ENCODE peak calls at places on chromosomes 12 and 14, in six cellular contexts. B, S, U, N, P and X are unnamed samples.

GRCh38 chr14:101624579-101624978 is 63.3 kb downstream of the DIO3 start:
- DNase-seq in B (no peak), S (no peak), N (no peak), U (no peak), P (no peak), X (no peak)

GRCh38 chr14:102029956-102030355 is 56.9 kb downstream of the HSP90AA1 start:
- DNase-seq in S (no peak), B (no peak), U (no peak), N (no peak), P (peak; percentile 22), X (no peak)

GRCh38 chr14:66910306-66910705 is 278.9 kb upstream of the GARIN2 start:
- DNase-seq in N (no peak), U (no peak), S (no peak), P (no peak), B (no peak), X (no peak)

GRCh38 chr14:54709444-54709843 is 142.5 kb downstream of the SAMD4A start:
- DNase-seq in P (no peak), U (no peak), S (peak; percentile 70), N (no peak), B (no peak), X (no peak)

GRCh38 chr12:102343361-102344121 is 136.8 kb downstream of the IGF1 start:
- DNase-seq in B (no peak), S (no peak), N (no peak), P (peak; percentile 35), U (no peak), X (no peak)

GRCh38 chr12:116123511-116124258 is 153.8 kb downstream of the MED13L start:
- DNase-seq in U (peak; percentile 20), B (no peak), N (peak; percentile 23), P (no peak), S (no peak), X (no peak)

GRCh38 chr14:70525691-70526090 is 9.1 kb downstream of the ADAM20 start:
- DNase-seq in S (no peak), N (peak; percentile 4), B (no peak), P (no peak), U (no peak), X (no peak)

GRCh38 chr14:53855574-53855973 is 101.1 kb downstream of the BMP4 start:
- DNase-seq in N (no peak), B (no peak), S (no peak), P (peak; percentile 19), U (no peak), X (no peak)

GRCh38 chr12:39230086-39230485 is 212.8 kb downstream of the KIF21A start:
- DNase-seq in B (no peak), N (no peak), U (no peak), S (no peak), P (no peak), X (no peak)

GRCh38 chr14:23513005-23513412 is 38.6 kb downstream of the ZFHX2 start:
- DNase-seq in B (no peak), U (no peak), S (no peak), P (no peak), N (peak; percentile 74), X (no peak)

GRCh38 chr12:118190266-118190665 is 54.3 kb downstream of the PEBP1 start:
- DNase-seq in P (no peak), B (no peak), N (peak; percentile 33), S (no peak), U (no peak), X (no peak)

GRCh38 chr12:98838282-98838681 is 193.2 kb downstream of the APAF1 start:
- DNase-seq in B (no peak), N (no peak), S (no peak), U (no peak), P (no peak), X (no peak)

GRCh38 chr14:88614218-88614907 is 51.5 kb downstream of the ZC3H14 start:
- DNase-seq in U (no peak), B (no peak), N (no peak), P (no peak), S (no peak), X (no peak)

GRCh38 chr14:21040370-21040925 is 1.7 kb upstream of the RNASE7 start:
- DNase-seq in U (no peak), S (no peak), N (no peak), B (no peak), P (no peak), X (no peak)

GRCh38 chr14:21036746-21037145 is 2.1 kb upstream of the RNASE13 start:
- DNase-seq in P (no peak), U (no peak), N (no peak), S (no peak), B (no peak), X (no peak)

GRCh38 chr14:21038416-21039058 is 3.6 kb upstream of the RNASE7 start:
- DNase-seq in N (no peak), U (no peak), B (no peak), P (no peak), S (no peak), X (no peak)

GRCh38 chr14:21039585-21040369 is 2.4 kb upstream of the RNASE7 start:
- DNase-seq in S (no peak), B (peak; percentile 41), P (peak; percentile 85), N (peak; percentile 56), U (no peak), X (peak; percentile 79)

DNA sequence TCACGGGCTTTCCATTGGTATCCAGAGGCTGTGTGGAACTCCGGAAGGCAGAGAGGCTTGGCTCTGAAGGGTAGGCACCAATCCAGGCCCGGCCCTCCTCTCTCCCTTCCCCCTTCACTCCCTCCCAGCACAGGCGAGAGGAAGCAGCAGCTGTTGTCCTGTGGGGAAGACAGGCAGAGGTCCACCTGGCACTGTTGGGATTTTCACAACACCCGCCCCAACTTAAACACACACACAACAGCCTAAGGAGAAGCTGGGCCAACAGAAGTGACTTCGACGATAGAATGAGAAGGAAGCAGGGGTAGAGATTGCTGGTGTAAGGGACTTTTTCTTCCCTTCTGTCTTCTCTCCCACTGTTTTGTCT is 3.1 kb upstream of the RNASE7 start:
- DNase-seq in P (peak; percentile 73), U (no peak), B (no peak), N (no peak), S (no peak), X (no peak)
- TF ChIP-seq JUND in P (no peak), U (no peak), B (no peak), N (no peak), S (no peak), X (no peak)

GRCh38 chr12:1794440-1795090 is 25.8 kb upstream of the LRTM2 start:
- DNase-seq in B (no peak), S (no peak), P (no peak), N (peak; percentile 10), U (no peak), X (no peak)

GRCh38 chr12:1790470-1790869 is 29.9 kb upstream of the LRTM2 start:
- DNase-seq in P (no peak), B (no peak), S (no peak), N (peak; percentile 9), U (no peak), X (no peak)

GRCh38 chr12:1792406-1792805 is 28.0 kb upstream of the LRTM2 start:
- DNase-seq in U (no peak), N (peak; percentile 7), P (no peak), B (no peak), S (no peak), X (no peak)

GRCh38 chr12:1793426-1794210 is 26.7 kb upstream of the LRTM2 start:
- DNase-seq in N (peak; percentile 5), B (no peak), S (no peak), P (no peak), U (no peak), X (no peak)

GRCh38 chr12:1791104-1791927 is 29.0 kb upstream of the LRTM2 start:
- DNase-seq in B (peak; percentile 38), P (peak; percentile 63), S (peak; percentile 30), U (peak; percentile 48), N (peak; percentile 73), X (peak; percentile 77)
- TF ChIP-seq JUND in B (no peak), P (no peak), S (no peak), U (no peak), N (no peak), X (no peak)

GRCh38 chr14:68624541-68625220 is 168.2 kb downstream of the ZFP36L1 start:
- DNase-seq in B (no peak), S (no peak), U (no peak), N (no peak), P (no peak), X (no peak)

GRCh38 chr14:68623307-68623706 is 169.6 kb downstream of the ZFP36L1 start:
- DNase-seq in P (no peak), B (no peak), U (no peak), N (no peak), S (no peak), X (no peak)

GRCh38 chr14:68622856-68623255 is 170.0 kb downstream of the ZFP36L1 start:
- DNase-seq in B (no peak), N (no peak), S (peak; percentile 30), P (no peak), U (no peak), X (no peak)

GRCh38 chr14:68625366-68626090 is 167.3 kb downstream of the ZFP36L1 start:
- DNase-seq in B (no peak), P (no peak), S (no peak), U (no peak), N (no peak), X (no peak)

DNA sequence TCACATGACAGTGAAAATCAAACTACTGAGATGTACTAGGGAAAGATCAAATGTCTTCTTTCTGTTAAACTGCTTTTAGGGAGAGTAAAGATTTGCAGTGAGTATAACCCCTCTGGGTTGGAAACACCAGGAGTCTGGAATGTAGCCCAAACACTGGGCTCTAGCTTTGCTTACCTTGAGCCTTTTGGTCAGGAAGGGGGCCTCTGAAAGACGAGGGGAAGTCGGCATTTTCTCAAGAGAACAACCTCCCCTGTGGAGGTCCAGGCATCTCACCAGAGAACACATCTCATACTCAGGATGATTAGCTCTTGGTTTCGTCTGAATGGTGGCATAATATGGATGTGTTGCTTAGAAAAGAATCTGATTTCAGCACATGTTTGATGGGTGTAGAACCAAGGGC is 169.0 kb downstream of the ZFP36L1 start:
- DNase-seq in P (no peak), U (no peak), S (no peak), B (no peak), N (no peak), X (no peak)
- TF ChIP-seq JUND in P (no peak), U (no peak), S (no peak), B (no peak), N (no peak), X (no peak)

GRCh38 chr14:64799555-64799954 is 80.2 kb downstream of the SPTB start:
- DNase-seq in N (no peak), U (no peak), P (no peak), S (no peak), B (no peak), X (no peak)

GRCh38 chr14:64801800-64802199 is 77.9 kb downstream of the SPTB start:
- DNase-seq in N (peak; percentile 78), S (no peak), B (no peak), P (peak; percentile 18), U (peak; percentile 27), X (no peak)

GRCh38 chr14:64801046-64801445 is 78.7 kb downstream of the SPTB start:
- DNase-seq in U (no peak), B (no peak), S (no peak), N (no peak), P (no peak), X (no peak)

GRCh38 chr14:64796369-64796768 is 83.3 kb downstream of the SPTB start:
- DNase-seq in U (no peak), B (no peak), P (no peak), S (no peak), N (no peak), X (no peak)

DNA sequence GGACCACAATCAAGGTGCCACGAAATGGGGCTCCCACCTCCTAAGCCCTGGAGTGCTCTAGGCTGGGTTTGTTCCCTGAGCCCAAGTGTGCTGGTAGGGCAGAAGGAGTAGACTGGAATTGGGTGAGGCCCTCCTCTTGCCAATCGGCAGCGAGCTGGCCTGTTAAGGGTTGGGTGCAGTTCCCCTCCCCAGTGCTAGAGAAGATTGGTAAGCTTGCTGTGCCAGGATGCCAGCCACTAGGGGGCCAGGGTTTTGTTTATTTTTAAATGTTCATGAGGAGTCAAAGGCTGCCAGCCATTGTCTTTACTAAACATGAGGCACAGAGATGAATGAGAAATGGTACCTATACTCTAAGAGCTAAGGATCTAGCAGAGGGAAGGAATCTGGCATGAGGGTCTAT is 79.7 kb downstream of the SPTB start:
- DNase-seq in N (peak; percentile 50), P (peak; percentile 35), U (no peak), B (peak; percentile 36), S (no peak), X (peak; percentile 82)
- TF ChIP-seq JUND in N (no peak), P (no peak), U (no peak), B (no peak), S (no peak), X (no peak)